ENCODE peak calls at places on chromosomes 1 and 21, in seven cellular contexts. L is psoas muscle; A is mammary epithelial cell; T is GM23338; K is pancreas; X is kidney epithelial cell; H is CD8-positive, alpha-beta memory T cell. C is an unnamed sample.

GRCh38 chr1:156154317-156154749 is 948 bp downstream of the SEMA4A start:
- DNase-seq in L (no peak), A (no peak), T (no peak), K (no peak), X (no peak), H (no peak), C (no peak)

GRCh38 chr1:110084226-110085078 is 14.0 kb upstream of the ALX3 start:
- DNase-seq in L (peak), A (no peak), T (peak), K (peak), X (no peak), H (peak), C (no peak)

GRCh38 chr1:212481438-212481767 is 48.7 kb downstream of the NENF start:
- DNase-seq in L (no peak), A (no peak), T (no peak), K (no peak), X (no peak), H (no peak), C (no peak)

GRCh38 chr1:18861590-18861989 is 2.1 kb upstream of the TAS1R2 start:
- DNase-seq in L (no peak), A (no peak), T (no peak), K (no peak), X (no peak), H (no peak), C (no peak)

GRCh38 chr1:201896951-201897391 is 8.3 kb downstream of the SHISA4 start:
- DNase-seq in L (no peak), A (peak), T (no peak), K (no peak), X (no peak), H (no peak), C (no peak)

GRCh38 chr1:65165269-65166002 is 17.4 kb downstream of the AK4 start:
- DNase-seq in L (no peak), A (no peak), T (peak), K (no peak), X (no peak), H (no peak), C (no peak)

GRCh38 chr1:145927916-145928647 is 798 bp upstream of the RBM8A start:
- DNase-seq in L (no peak), A (no peak), T (no peak), K (no peak), X (no peak), H (no peak), C (no peak)

GRCh38 chr21:30408782-30409494 is 13.1 kb downstream of the KRTAP13-1 start:
- DNase-seq in L (no peak), A (peak), T (peak), K (peak), X (peak), H (no peak), C (peak)

GRCh38 chr21:34707876-34708325 is 39.1 kb downstream of the CLIC6 start:
- DNase-seq in L (no peak), A (no peak), T (no peak), K (no peak), X (no peak), H (peak), C (no peak)

GRCh38 chr1:186983327-186983726 is 154.6 kb downstream of the PLA2G4A start:
- DNase-seq in L (peak), A (no peak), T (no peak), K (no peak), X (no peak), H (no peak), C (no peak)

GRCh38 chr1:44924835-44925464 is 61.4 kb downstream of the EIF2B3 start:
- DNase-seq in L (no peak), A (peak), T (peak), K (no peak), X (no peak), H (no peak), C (peak)

GRCh38 chr1:111198836-111199235 is 1.6 kb downstream of the DENND2D start:
- DNase-seq in L (no peak), A (no peak), T (no peak), K (no peak), X (no peak), H (no peak), C (no peak)
- H3K4me3 ChIP-seq in L (peak), A (no peak), T (no peak), K (peak), X (no peak), H (peak), C (no peak)

DNA sequence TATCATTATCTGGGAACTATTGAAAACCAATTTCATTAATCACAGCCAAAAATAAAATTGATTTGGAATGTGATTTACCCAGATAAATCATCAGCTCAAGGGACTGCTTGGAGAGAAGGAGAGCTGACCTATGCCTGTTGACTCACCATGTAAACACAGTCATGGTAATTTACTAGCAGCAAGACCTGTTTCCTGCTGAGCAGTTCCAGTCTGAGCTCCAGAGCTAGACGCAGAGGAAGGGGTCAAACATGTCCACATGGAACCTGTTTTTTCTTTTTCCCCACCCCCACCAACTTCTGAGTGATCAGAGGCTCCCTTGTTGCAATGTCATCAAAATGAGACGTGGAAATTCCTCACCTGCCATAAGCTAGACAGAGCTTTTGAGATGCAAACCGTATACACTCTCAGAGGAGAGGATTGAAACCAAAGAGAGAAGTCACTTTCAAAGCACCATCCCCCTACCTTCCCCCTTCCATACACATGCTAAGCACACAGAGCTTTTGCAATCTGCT is 56.0 kb upstream of the PTGFRN start:
- DNase-seq in L (no peak), A (peak), T (peak), K (peak), X (peak), H (no peak), C (peak)
- H3K4me3 ChIP-seq in L (no peak), A (no peak), T (peak), K (no peak), X (no peak), H (no peak), C (no peak)

GRCh38 chr1:175742790-175743459 is 470 bp downstream of the TNR start:
- DNase-seq in L (no peak), A (peak), T (peak), K (peak), X (peak), H (no peak), C (peak)
- H3K4me3 ChIP-seq in L (no peak), A (no peak), T (peak), K (peak), X (no peak), H (no peak), C (no peak)

GRCh38 chr1:183842817-183843187 is 37.9 kb downstream of the RGL1 start:
- DNase-seq in L (no peak), A (no peak), T (no peak), K (no peak), X (no peak), H (no peak), C (no peak)
- H3K4me3 ChIP-seq in L (peak), A (peak), T (no peak), K (no peak), X (no peak), H (no peak), C (no peak)

GRCh38 chr1:78490861-78491310 is at the start of gene PTGFR:
- DNase-seq in L (peak), A (peak), T (peak), K (peak), X (no peak), H (no peak), C (no peak)

GRCh38 chr1:78493456-78493855 is 2.7 kb downstream of the PTGFR start:
- DNase-seq in L (no peak), A (no peak), T (no peak), K (no peak), X (no peak), H (no peak), C (no peak)

GRCh38 chr1:78492376-78492950 is 1.7 kb downstream of the PTGFR start:
- DNase-seq in L (no peak), A (no peak), T (no peak), K (no peak), X (no peak), H (no peak), C (no peak)

GRCh38 chr1:78497196-78497595 is 6.4 kb downstream of the PTGFR start:
- DNase-seq in L (no peak), A (no peak), T (no peak), K (no peak), X (no peak), H (no peak), C (no peak)

DNA sequence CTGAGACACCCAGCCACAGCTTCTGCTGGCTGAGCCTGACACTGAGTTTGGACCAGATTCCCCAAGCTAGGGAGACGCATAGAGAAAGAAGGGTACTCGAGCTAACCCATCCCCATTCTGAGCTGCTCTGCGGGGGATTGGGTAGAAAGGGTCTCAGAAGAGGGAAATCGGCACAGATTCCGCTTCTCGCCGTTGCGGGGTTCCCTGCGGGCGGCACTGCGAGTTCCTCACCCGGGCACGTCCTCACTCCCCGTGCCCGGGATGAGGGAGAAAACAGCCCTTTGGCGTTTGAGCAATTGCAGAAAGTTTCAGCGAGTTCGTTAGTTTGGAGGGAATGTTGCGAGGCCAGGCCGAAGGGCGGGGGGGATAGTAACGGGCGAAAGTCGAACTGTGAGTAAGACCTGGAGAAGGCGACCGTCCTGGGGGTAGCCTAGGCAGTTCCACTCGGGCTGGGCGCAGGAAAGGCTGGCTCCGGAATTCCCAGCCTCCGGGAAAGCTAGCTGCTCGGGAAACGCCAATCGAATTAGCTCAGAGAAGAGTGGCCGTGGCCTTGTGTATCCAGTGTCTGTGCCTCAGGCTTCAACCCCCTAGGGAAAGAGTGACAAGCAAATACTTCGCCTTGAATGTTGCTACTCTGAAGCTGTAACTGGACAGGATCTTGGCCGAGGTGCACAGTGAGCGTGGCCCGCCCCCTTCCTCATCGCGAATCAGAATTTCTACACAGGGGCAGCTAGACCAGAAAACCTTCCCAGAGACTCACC is 717 bp downstream of the PTGFR start:
- DNase-seq in L (peak), A (peak), T (peak), K (peak), X (peak), H (no peak), C (no peak)
- H3K4me3 ChIP-seq in L (peak), A (peak), T (peak), K (peak), X (peak), H (no peak), C (peak)

GRCh38 chr1:206706806-206707205 is 22.1 kb downstream of the MAPKAPK2 start:
- DNase-seq in L (no peak), A (no peak), T (no peak), K (no peak), X (no peak), H (no peak), C (no peak)

GRCh38 chr1:206705187-206705586 is 20.5 kb downstream of the MAPKAPK2 start:
- DNase-seq in L (peak), A (no peak), T (peak), K (no peak), X (no peak), H (no peak), C (no peak)

GRCh38 chr1:206705744-206706297 is 21.1 kb downstream of the MAPKAPK2 start:
- DNase-seq in L (no peak), A (no peak), T (no peak), K (no peak), X (no peak), H (no peak), C (no peak)

GRCh38 chr1:206708058-206708457 is 23.4 kb downstream of the MAPKAPK2 start:
- DNase-seq in L (no peak), A (no peak), T (peak), K (no peak), X (no peak), H (no peak), C (no peak)

DNA sequence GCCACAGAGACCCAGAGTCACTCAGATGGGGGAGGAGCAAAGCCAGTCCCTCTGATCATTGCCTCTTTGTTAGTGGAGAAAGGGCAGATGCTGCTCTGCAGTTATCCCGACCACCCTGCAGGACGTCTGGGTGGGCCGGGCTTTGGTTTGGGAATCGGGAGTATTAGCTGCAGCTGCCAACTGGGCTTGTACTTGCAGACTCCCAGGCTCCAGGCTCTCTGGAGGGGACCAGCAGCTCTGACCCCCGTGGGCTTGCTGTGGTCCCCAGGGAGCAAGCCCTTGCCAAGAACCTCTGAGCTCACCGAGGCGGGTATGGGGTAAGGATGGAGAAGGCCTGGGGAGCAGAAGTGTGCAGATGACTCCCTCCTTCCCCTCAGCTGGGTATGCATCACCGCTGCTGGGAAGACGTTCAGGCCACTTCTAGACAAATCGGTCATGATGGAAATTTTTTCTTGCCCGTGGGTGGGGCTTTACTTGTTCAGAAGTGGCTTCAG is 21.6 kb downstream of the MAPKAPK2 start:
- DNase-seq in L (peak), A (no peak), T (peak), K (peak), X (no peak), H (no peak), C (no peak)
- H3K4me3 ChIP-seq in L (peak), A (no peak), T (no peak), K (no peak), X (no peak), H (no peak), C (no peak)

GRCh38 chr21:14591277-14591876 is 45.3 kb upstream of the SAMSN1 start:
- DNase-seq in L (no peak), A (no peak), T (no peak), K (no peak), X (no peak), H (no peak), C (no peak)
- H3K4me3 ChIP-seq in L (no peak), A (no peak), T (no peak), K (no peak), X (no peak), H (no peak), C (no peak)

DNA sequence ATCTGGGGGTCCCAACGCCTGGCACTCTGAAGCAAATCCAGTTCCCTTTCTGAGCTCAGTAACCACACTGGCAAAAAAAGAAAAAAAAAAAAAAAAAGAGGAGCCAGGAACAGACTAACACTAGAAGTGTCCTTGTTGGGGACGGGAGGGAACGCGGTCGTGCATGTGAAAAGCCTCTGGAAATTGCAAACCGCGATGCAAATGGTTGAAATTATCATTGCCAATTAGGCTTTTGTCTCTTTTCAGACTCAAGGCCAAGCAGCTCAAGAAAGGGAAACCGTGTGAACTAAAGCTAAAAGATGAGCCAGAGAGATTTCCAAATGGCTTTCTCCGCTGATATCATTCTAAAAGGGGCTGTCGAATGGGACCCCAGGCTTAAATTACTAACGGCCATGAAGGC is 13.5 kb downstream of the TRABD2B start:
- DNase-seq in L (no peak), A (no peak), T (peak), K (no peak), X (no peak), H (no peak), C (no peak)
- H3K4me3 ChIP-seq in L (peak), A (no peak), T (peak), K (no peak), X (no peak), H (no peak), C (no peak)

C was measured in HFF-Myc.